ENCODE peak calls at places on chromosomes 11 and 22, in eight cellular contexts. One of them, this sample, is unnamed.

GRCh38 chr11:73506038-73506437 is 91.9 kb downstream of the FAM168A start:
- DNase-seq in amniotic stem cell: no peak
- DNase-seq in GM12864: no peak
- DNase-seq in Ammon's horn: no peak
- DNase-seq in fibroblast of the conjunctiva: no peak
- DNase-seq in erythroblast: no peak
- DNase-seq in tibial nerve: no peak
- DNase-seq in CD8-positive, alpha-beta memory T cell: no peak
- DNase-seq in this sample: no peak

GRCh38 chr22:41289681-41290080 is 3.7 kb upstream of the RANGAP1 start:
- DNase-seq in GM12864: no peak
- DNase-seq in tibial nerve: no peak
- DNase-seq in Ammon's horn: no peak
- DNase-seq in fibroblast of the conjunctiva: no peak
- DNase-seq in CD8-positive, alpha-beta memory T cell: no peak
- DNase-seq in amniotic stem cell: no peak
- DNase-seq in erythroblast: no peak
- DNase-seq in this sample: no peak

GRCh38 chr22:31106651-31107205 is 640 bp downstream of the SELENOM start:
- DNase-seq in fibroblast of the conjunctiva: no peak
- DNase-seq in erythroblast: no peak
- DNase-seq in amniotic stem cell: no peak
- DNase-seq in tibial nerve: no peak
- DNase-seq in Ammon's horn: no peak
- DNase-seq in CD8-positive, alpha-beta memory T cell: no peak
- DNase-seq in GM12864: no peak
- DNase-seq in this sample: no peak

GRCh38 chr11:108754901-108755625 is 90.2 kb downstream of the DDX10 start:
- DNase-seq in amniotic stem cell: no peak
- DNase-seq in tibial nerve: peak
- DNase-seq in CD8-positive, alpha-beta memory T cell: no peak
- DNase-seq in erythroblast: no peak
- DNase-seq in fibroblast of the conjunctiva: peak
- DNase-seq in Ammon's horn: no peak
- DNase-seq in GM12864: no peak
- DNase-seq in this sample: no peak

GRCh38 chr11:9214765-9215164 is 50.4 kb downstream of the DENND5A start:
- DNase-seq in fibroblast of the conjunctiva: no peak
- DNase-seq in CD8-positive, alpha-beta memory T cell: no peak
- DNase-seq in amniotic stem cell: no peak
- DNase-seq in tibial nerve: no peak
- DNase-seq in Ammon's horn: no peak
- DNase-seq in GM12864: no peak
- DNase-seq in erythroblast: no peak
- DNase-seq in this sample: no peak

GRCh38 chr11:2436521-2437031 is 7.7 kb downstream of the TRPM5 start:
- DNase-seq in fibroblast of the conjunctiva: no peak
- DNase-seq in tibial nerve: no peak
- DNase-seq in Ammon's horn: no peak
- DNase-seq in CD8-positive, alpha-beta memory T cell: no peak
- DNase-seq in GM12864: no peak
- DNase-seq in amniotic stem cell: no peak
- DNase-seq in erythroblast: no peak
- DNase-seq in this sample: no peak

GRCh38 chr22:47776329-47776728 is 1013.9 kb downstream of the TBC1D22A start:
- DNase-seq in tibial nerve: no peak
- DNase-seq in erythroblast: no peak
- DNase-seq in amniotic stem cell: no peak
- DNase-seq in CD8-positive, alpha-beta memory T cell: no peak
- DNase-seq in Ammon's horn: no peak
- DNase-seq in fibroblast of the conjunctiva: no peak
- DNase-seq in GM12864: no peak
- DNase-seq in this sample: no peak

GRCh38 chr11:59944761-59945160 is 6.5 kb downstream of the OOSP1 start:
- DNase-seq in CD8-positive, alpha-beta memory T cell: no peak
- DNase-seq in Ammon's horn: peak
- DNase-seq in erythroblast: no peak
- DNase-seq in GM12864: no peak
- DNase-seq in fibroblast of the conjunctiva: no peak
- DNase-seq in tibial nerve: no peak
- DNase-seq in amniotic stem cell: no peak
- DNase-seq in this sample: no peak

GRCh38 chr11:84465040-84465439 is 1162.1 kb downstream of the DLG2 start:
- DNase-seq in GM12864: no peak
- DNase-seq in Ammon's horn: peak
- DNase-seq in fibroblast of the conjunctiva: no peak
- DNase-seq in CD8-positive, alpha-beta memory T cell: no peak
- DNase-seq in tibial nerve: no peak
- DNase-seq in amniotic stem cell: no peak
- DNase-seq in erythroblast: no peak
- DNase-seq in this sample: no peak

GRCh38 chr11:115439385-115439784 is 64.8 kb downstream of the CADM1 start:
- DNase-seq in CD8-positive, alpha-beta memory T cell: no peak
- DNase-seq in amniotic stem cell: no peak
- DNase-seq in tibial nerve: no peak
- DNase-seq in GM12864: no peak
- DNase-seq in fibroblast of the conjunctiva: no peak
- DNase-seq in Ammon's horn: peak
- DNase-seq in erythroblast: no peak
- DNase-seq in this sample: no peak

GRCh38 chr22:49966041-49966715 is 5.6 kb downstream of the PIM3 start:
- DNase-seq in erythroblast: no peak
- DNase-seq in tibial nerve: no peak
- DNase-seq in fibroblast of the conjunctiva: no peak
- DNase-seq in CD8-positive, alpha-beta memory T cell: no peak
- DNase-seq in Ammon's horn: peak
- DNase-seq in GM12864: no peak
- DNase-seq in amniotic stem cell: no peak
- DNase-seq in this sample: no peak

GRCh38 chr11:112255075-112255739 is 5.5 kb downstream of the PLET1 start:
- DNase-seq in Ammon's horn: peak
- DNase-seq in amniotic stem cell: peak
- DNase-seq in GM12864: no peak
- DNase-seq in erythroblast: no peak
- DNase-seq in tibial nerve: no peak
- DNase-seq in CD8-positive, alpha-beta memory T cell: no peak
- DNase-seq in fibroblast of the conjunctiva: peak
- DNase-seq in this sample: no peak

GRCh38 chr22:19737846-19738663 is 14.7 kb downstream of the GP1BB start:
- DNase-seq in tibial nerve: no peak
- DNase-seq in fibroblast of the conjunctiva: no peak
- DNase-seq in CD8-positive, alpha-beta memory T cell: no peak
- DNase-seq in GM12864: no peak
- DNase-seq in amniotic stem cell: no peak
- DNase-seq in Ammon's horn: no peak
- DNase-seq in erythroblast: no peak
- DNase-seq in this sample: no peak

GRCh38 chr11:100753144-100753543 is 66.1 kb downstream of the ARHGAP42 start:
- DNase-seq in amniotic stem cell: no peak
- DNase-seq in fibroblast of the conjunctiva: no peak
- DNase-seq in Ammon's horn: no peak
- DNase-seq in erythroblast: no peak
- DNase-seq in tibial nerve: no peak
- DNase-seq in GM12864: no peak
- DNase-seq in CD8-positive, alpha-beta memory T cell: no peak
- DNase-seq in this sample: no peak

GRCh38 chr11:27427183-27427980 is 45.2 kb downstream of the LGR4 start:
- DNase-seq in CD8-positive, alpha-beta memory T cell: no peak
- DNase-seq in tibial nerve: no peak
- DNase-seq in GM12864: no peak
- DNase-seq in fibroblast of the conjunctiva: no peak
- DNase-seq in amniotic stem cell: no peak
- DNase-seq in Ammon's horn: no peak
- DNase-seq in erythroblast: no peak
- DNase-seq in this sample: no peak

GRCh38 chr11:35009191-35009940 is 92.9 kb downstream of the PDHX start:
- DNase-seq in erythroblast: no peak
- DNase-seq in GM12864: no peak
- DNase-seq in CD8-positive, alpha-beta memory T cell: no peak
- DNase-seq in amniotic stem cell: no peak
- DNase-seq in fibroblast of the conjunctiva: no peak
- DNase-seq in tibial nerve: no peak
- DNase-seq in Ammon's horn: no peak
- DNase-seq in this sample: no peak

GRCh38 chr22:43542681-43543521 is 131.1 kb downstream of the MPPED1 start:
- DNase-seq in erythroblast: no peak
- DNase-seq in amniotic stem cell: no peak
- DNase-seq in CD8-positive, alpha-beta memory T cell: no peak
- DNase-seq in GM12864: no peak
- DNase-seq in Ammon's horn: no peak
- DNase-seq in fibroblast of the conjunctiva: no peak
- DNase-seq in tibial nerve: no peak
- DNase-seq in this sample: no peak

GRCh38 chr11:76030973-76031590 is 175.2 kb downstream of the WNT11 start:
- DNase-seq in Ammon's horn: no peak
- DNase-seq in amniotic stem cell: no peak
- DNase-seq in CD8-positive, alpha-beta memory T cell: no peak
- DNase-seq in fibroblast of the conjunctiva: no peak
- DNase-seq in GM12864: no peak
- DNase-seq in tibial nerve: no peak
- DNase-seq in erythroblast: no peak
- DNase-seq in this sample: no peak

GRCh38 chr11:76638267-76639197 is 32.0 kb downstream of the LRRC32 start:
- DNase-seq in erythroblast: no peak
- DNase-seq in CD8-positive, alpha-beta memory T cell: no peak
- DNase-seq in fibroblast of the conjunctiva: no peak
- DNase-seq in Ammon's horn: no peak
- DNase-seq in GM12864: no peak
- DNase-seq in amniotic stem cell: no peak
- DNase-seq in tibial nerve: no peak
- DNase-seq in this sample: no peak

GRCh38 chr22:22030493-22031182 is 48.1 kb upstream of the TOP3B start:
- DNase-seq in fibroblast of the conjunctiva: no peak
- DNase-seq in erythroblast: no peak
- DNase-seq in amniotic stem cell: no peak
- DNase-seq in tibial nerve: no peak
- DNase-seq in CD8-positive, alpha-beta memory T cell: no peak
- DNase-seq in Ammon's horn: no peak
- DNase-seq in GM12864: no peak
- DNase-seq in this sample: peak

GRCh38 chr11:11387201-11387600 is 34.2 kb upstream of the CSNK2A3 start:
- DNase-seq in amniotic stem cell: no peak
- DNase-seq in GM12864: no peak
- DNase-seq in fibroblast of the conjunctiva: no peak
- DNase-seq in CD8-positive, alpha-beta memory T cell: no peak
- DNase-seq in tibial nerve: no peak
- DNase-seq in Ammon's horn: no peak
- DNase-seq in erythroblast: no peak
- DNase-seq in this sample: no peak

GRCh38 chr22:30015229-30015797 is 65.0 kb upstream of the HORMAD2 start:
- DNase-seq in fibroblast of the conjunctiva: no peak
- DNase-seq in amniotic stem cell: no peak
- DNase-seq in Ammon's horn: no peak
- DNase-seq in tibial nerve: no peak
- DNase-seq in erythroblast: no peak
- DNase-seq in GM12864: no peak
- DNase-seq in CD8-positive, alpha-beta memory T cell: no peak
- DNase-seq in this sample: no peak

GRCh38 chr11:26846222-26846621 is 124.4 kb upstream of the SLC5A12 start:
- DNase-seq in amniotic stem cell: no peak
- DNase-seq in tibial nerve: no peak
- DNase-seq in fibroblast of the conjunctiva: no peak
- DNase-seq in CD8-positive, alpha-beta memory T cell: no peak
- DNase-seq in GM12864: no peak
- DNase-seq in erythroblast: no peak
- DNase-seq in Ammon's horn: no peak
- DNase-seq in this sample: no peak

GRCh38 chr11:64880240-64881001 is 2.0 kb upstream of the EHD1 start:
- DNase-seq in tibial nerve: peak
- DNase-seq in Ammon's horn: no peak
- DNase-seq in erythroblast: no peak
- DNase-seq in CD8-positive, alpha-beta memory T cell: no peak
- DNase-seq in amniotic stem cell: no peak
- DNase-seq in fibroblast of the conjunctiva: no peak
- DNase-seq in GM12864: no peak
- DNase-seq in this sample: no peak

GRCh38 chr22:35306350-35306967 is 6.8 kb downstream of the TOM1 start:
- DNase-seq in amniotic stem cell: no peak
- DNase-seq in fibroblast of the conjunctiva: no peak
- DNase-seq in tibial nerve: no peak
- DNase-seq in CD8-positive, alpha-beta memory T cell: no peak
- DNase-seq in erythroblast: no peak
- DNase-seq in Ammon's horn: no peak
- DNase-seq in GM12864: no peak
- DNase-seq in this sample: no peak

GRCh38 chr11:27396259-27396839 is 33.3 kb upstream of the CCDC34 start:
- DNase-seq in amniotic stem cell: no peak
- DNase-seq in erythroblast: no peak
- DNase-seq in Ammon's horn: no peak
- DNase-seq in CD8-positive, alpha-beta memory T cell: no peak
- DNase-seq in tibial nerve: no peak
- DNase-seq in GM12864: no peak
- DNase-seq in fibroblast of the conjunctiva: no peak
- DNase-seq in this sample: no peak

GRCh38 chr11:66119348-66120133 is 49.5 kb downstream of the PACS1 start:
- DNase-seq in CD8-positive, alpha-beta memory T cell: no peak
- DNase-seq in erythroblast: no peak
- DNase-seq in Ammon's horn: no peak
- DNase-seq in fibroblast of the conjunctiva: no peak
- DNase-seq in tibial nerve: no peak
- DNase-seq in amniotic stem cell: peak
- DNase-seq in GM12864: no peak
- DNase-seq in this sample: no peak

GRCh38 chr11:64063741-64064140 is 28.0 kb downstream of the FLRT1 start:
- DNase-seq in amniotic stem cell: no peak
- DNase-seq in erythroblast: no peak
- DNase-seq in Ammon's horn: no peak
- DNase-seq in CD8-positive, alpha-beta memory T cell: no peak
- DNase-seq in fibroblast of the conjunctiva: no peak
- DNase-seq in tibial nerve: no peak
- DNase-seq in GM12864: no peak
- DNase-seq in this sample: no peak

GRCh38 chr22:36355362-36355761 is 32.4 kb downstream of the MYH9 start:
- DNase-seq in GM12864: no peak
- DNase-seq in amniotic stem cell: no peak
- DNase-seq in CD8-positive, alpha-beta memory T cell: no peak
- DNase-seq in tibial nerve: no peak
- DNase-seq in fibroblast of the conjunctiva: no peak
- DNase-seq in Ammon's horn: no peak
- DNase-seq in erythroblast: no peak
- DNase-seq in this sample: peak

GRCh38 chr22:30325065-30325720 is 1.5 kb downstream of the TBC1D10A start:
- DNase-seq in fibroblast of the conjunctiva: peak
- DNase-seq in CD8-positive, alpha-beta memory T cell: no peak
- DNase-seq in GM12864: no peak
- DNase-seq in amniotic stem cell: peak
- DNase-seq in Ammon's horn: no peak
- DNase-seq in tibial nerve: no peak
- DNase-seq in erythroblast: no peak
- DNase-seq in this sample: no peak

GRCh38 chr11:93740031-93740801 is 1.1 kb downstream of the TAF1D start:
- DNase-seq in erythroblast: peak
- DNase-seq in CD8-positive, alpha-beta memory T cell: peak
- DNase-seq in fibroblast of the conjunctiva: no peak
- DNase-seq in tibial nerve: no peak
- DNase-seq in Ammon's horn: no peak
- DNase-seq in amniotic stem cell: no peak
- DNase-seq in GM12864: peak
- DNase-seq in this sample: peak

GRCh38 chr11:77677138-77677537 is 39.5 kb upstream of the CLNS1A start:
- DNase-seq in tibial nerve: no peak
- DNase-seq in GM12864: no peak
- DNase-seq in erythroblast: no peak
- DNase-seq in CD8-positive, alpha-beta memory T cell: no peak
- DNase-seq in amniotic stem cell: no peak
- DNase-seq in fibroblast of the conjunctiva: no peak
- DNase-seq in Ammon's horn: no peak
- DNase-seq in this sample: no peak

GRCh38 chr22:19871023-19871844 is 16.6 kb upstream of the GNB1L start:
- DNase-seq in tibial nerve: peak
- DNase-seq in Ammon's horn: no peak
- DNase-seq in GM12864: no peak
- DNase-seq in fibroblast of the conjunctiva: no peak
- DNase-seq in amniotic stem cell: no peak
- DNase-seq in erythroblast: no peak
- DNase-seq in CD8-positive, alpha-beta memory T cell: no peak
- DNase-seq in this sample: peak

GRCh38 chr11:64877390-64878222 is 815 bp downstream of the EHD1 start:
- DNase-seq in tibial nerve: no peak
- DNase-seq in GM12864: no peak
- DNase-seq in amniotic stem cell: no peak
- DNase-seq in erythroblast: no peak
- DNase-seq in Ammon's horn: no peak
- DNase-seq in fibroblast of the conjunctiva: no peak
- DNase-seq in CD8-positive, alpha-beta memory T cell: no peak
- DNase-seq in this sample: peak

This sample was measured in B cell.